ENCODE peak calls at places on chromosome 15, in five cellular contexts. Z is AG08396, V is stromal cell of bone marrow, H is mucosa of descending colon, W is iris pigment epithelial cell. N is an unnamed sample.

GRCh38 chr15:53844634-53845033 is 85.2 kb upstream of the WDR72 start:
- DNase-seq in Z (no peak), V (no peak), H (no peak), W (no peak), N (no peak)

GRCh38 chr15:66883322-66883911 is 181.4 kb downstream of the SMAD6 start:
- DNase-seq in Z (peak), V (peak), H (peak), W (peak), N (peak)

GRCh38 chr15:91942676-91943417 is 89.3 kb downstream of the SLCO3A1 start:
- DNase-seq in Z (peak), V (peak), H (peak), W (peak), N (peak)

GRCh38 chr15:34993877-34994276 is 5.8 kb upstream of the ZNF770 start:
- DNase-seq in Z (no peak), V (no peak), H (no peak), W (no peak), N (no peak)

GRCh38 chr15:98506711-98507110 is 141.6 kb upstream of the IGF1R start:
- DNase-seq in Z (no peak), V (no peak), H (no peak), W (no peak), N (no peak)

GRCh38 chr15:60473135-60473534 is 5.8 kb downstream of the ICE2 start:
- DNase-seq in Z (no peak), V (no peak), H (no peak), W (no peak), N (no peak)

GRCh38 chr15:78097667-78098066 is 5.3 kb downstream of the SH2D7 start:
- DNase-seq in Z (no peak), V (no peak), H (no peak), W (no peak), N (no peak)

GRCh38 chr15:46815765-46816164 is 901.5 kb upstream of the SEMA6D start:
- DNase-seq in Z (no peak), V (no peak), H (peak), W (no peak), N (no peak)

GRCh38 chr15:35168464-35168863 is 83.4 kb upstream of the NANOGP8 start:
- DNase-seq in Z (peak), V (peak), H (no peak), W (peak), N (peak)